ENCODE peak calls at places on chromosomes 1 and 21, in ten cellular contexts. One of them, this sample, is unnamed.

GRCh38 chr21:33897739-33898138 is 17.9 kb downstream of the ATP5PO start:
- DNase-seq in tibial nerve: no peak
- DNase-seq in fibroblast of pulmonary artery: no peak
- DNase-seq in foreskin fibroblast: no peak
- DNase-seq in upper lobe of right lung: no peak
- DNase-seq in epithelial cell of proximal tubule: no peak
- DNase-seq in hepatocyte: no peak
- DNase-seq in cardiac fibroblast: no peak
- DNase-seq in fibroblast of mammary gland: no peak
- DNase-seq in colonic mucosa: no peak
- DNase-seq in this sample: no peak

GRCh38 chr1:183239793-183240625 is 53.9 kb downstream of the LAMC2 start:
- DNase-seq in cardiac fibroblast: no peak
- DNase-seq in tibial nerve: no peak
- DNase-seq in epithelial cell of proximal tubule: no peak
- DNase-seq in foreskin fibroblast: no peak
- DNase-seq in fibroblast of pulmonary artery: no peak
- DNase-seq in hepatocyte: no peak
- DNase-seq in fibroblast of mammary gland: no peak
- DNase-seq in upper lobe of right lung: no peak
- DNase-seq in colonic mucosa: no peak
- DNase-seq in this sample: peak

GRCh38 chr1:180948357-180948756 is 35.7 kb downstream of the KIAA1614 start:
- DNase-seq in cardiac fibroblast: peak
- DNase-seq in foreskin fibroblast: no peak
- DNase-seq in colonic mucosa: no peak
- DNase-seq in upper lobe of right lung: no peak
- DNase-seq in hepatocyte: no peak
- DNase-seq in fibroblast of pulmonary artery: peak
- DNase-seq in fibroblast of mammary gland: no peak
- DNase-seq in epithelial cell of proximal tubule: no peak
- DNase-seq in tibial nerve: no peak
- DNase-seq in this sample: peak

GRCh38 chr1:186374313-186375151 is 521 bp downstream of the TPR start:
- DNase-seq in tibial nerve: peak
- DNase-seq in upper lobe of right lung: no peak
- DNase-seq in fibroblast of pulmonary artery: peak
- DNase-seq in colonic mucosa: peak
- DNase-seq in cardiac fibroblast: peak
- DNase-seq in foreskin fibroblast: peak
- DNase-seq in hepatocyte: peak
- DNase-seq in epithelial cell of proximal tubule: no peak
- DNase-seq in fibroblast of mammary gland: peak
- DNase-seq in this sample: peak

GRCh38 chr21:31557956-31558838 is 101.3 kb upstream of the SOD1 start:
- DNase-seq in epithelial cell of proximal tubule: no peak
- DNase-seq in foreskin fibroblast: peak
- DNase-seq in fibroblast of pulmonary artery: peak
- DNase-seq in colonic mucosa: peak
- DNase-seq in cardiac fibroblast: no peak
- DNase-seq in fibroblast of mammary gland: no peak
- DNase-seq in upper lobe of right lung: peak
- DNase-seq in hepatocyte: peak
- DNase-seq in tibial nerve: no peak
- DNase-seq in this sample: no peak

GRCh38 chr1:97013904-97014303 is 292.3 kb downstream of the PTBP2 start:
- DNase-seq in upper lobe of right lung: no peak
- DNase-seq in cardiac fibroblast: peak
- DNase-seq in tibial nerve: no peak
- DNase-seq in fibroblast of pulmonary artery: peak
- DNase-seq in colonic mucosa: no peak
- DNase-seq in epithelial cell of proximal tubule: no peak
- DNase-seq in foreskin fibroblast: peak
- DNase-seq in fibroblast of mammary gland: peak
- DNase-seq in hepatocyte: no peak
- DNase-seq in this sample: peak

GRCh38 chr21:28342229-28342810 is 650.4 kb downstream of the LTN1 start:
- DNase-seq in fibroblast of mammary gland: no peak
- DNase-seq in cardiac fibroblast: peak
- DNase-seq in upper lobe of right lung: no peak
- DNase-seq in fibroblast of pulmonary artery: peak
- DNase-seq in epithelial cell of proximal tubule: no peak
- DNase-seq in hepatocyte: no peak
- DNase-seq in foreskin fibroblast: no peak
- DNase-seq in colonic mucosa: no peak
- DNase-seq in tibial nerve: no peak
- DNase-seq in this sample: peak

GRCh38 chr1:88802950-88803349 is 88.4 kb downstream of the GTF2B start:
- DNase-seq in fibroblast of mammary gland: peak
- DNase-seq in hepatocyte: no peak
- DNase-seq in foreskin fibroblast: peak
- DNase-seq in tibial nerve: no peak
- DNase-seq in epithelial cell of proximal tubule: no peak
- DNase-seq in cardiac fibroblast: peak
- DNase-seq in upper lobe of right lung: no peak
- DNase-seq in fibroblast of pulmonary artery: peak
- DNase-seq in colonic mucosa: no peak
- DNase-seq in this sample: peak

GRCh38 chr21:46003575-46004007 is 22.0 kb downstream of the COL6A1 start:
- DNase-seq in foreskin fibroblast: peak
- DNase-seq in epithelial cell of proximal tubule: no peak
- DNase-seq in fibroblast of pulmonary artery: no peak
- DNase-seq in cardiac fibroblast: no peak
- DNase-seq in hepatocyte: no peak
- DNase-seq in colonic mucosa: peak
- DNase-seq in upper lobe of right lung: no peak
- DNase-seq in tibial nerve: no peak
- DNase-seq in fibroblast of mammary gland: no peak
- DNase-seq in this sample: no peak

GRCh38 chr1:112359961-112360767 is 35.9 kb upstream of the CTTNBP2NL start:
- DNase-seq in fibroblast of pulmonary artery: peak
- DNase-seq in colonic mucosa: peak
- DNase-seq in foreskin fibroblast: peak
- DNase-seq in epithelial cell of proximal tubule: peak
- DNase-seq in fibroblast of mammary gland: peak
- DNase-seq in upper lobe of right lung: peak
- DNase-seq in cardiac fibroblast: peak
- DNase-seq in hepatocyte: peak
- DNase-seq in tibial nerve: peak
- DNase-seq in this sample: peak

GRCh38 chr1:67274623-67275325 is 32.9 kb upstream of the IL12RB2 start:
- DNase-seq in fibroblast of pulmonary artery: no peak
- DNase-seq in fibroblast of mammary gland: no peak
- DNase-seq in cardiac fibroblast: no peak
- DNase-seq in upper lobe of right lung: no peak
- DNase-seq in colonic mucosa: no peak
- DNase-seq in hepatocyte: no peak
- DNase-seq in tibial nerve: no peak
- DNase-seq in foreskin fibroblast: no peak
- DNase-seq in epithelial cell of proximal tubule: no peak
- DNase-seq in this sample: no peak

GRCh38 chr1:70486676-70487470 is 75.8 kb downstream of the CTH start:
- DNase-seq in hepatocyte: peak
- DNase-seq in fibroblast of mammary gland: peak
- DNase-seq in upper lobe of right lung: no peak
- DNase-seq in foreskin fibroblast: peak
- DNase-seq in tibial nerve: peak
- DNase-seq in colonic mucosa: no peak
- DNase-seq in epithelial cell of proximal tubule: peak
- DNase-seq in fibroblast of pulmonary artery: peak
- DNase-seq in cardiac fibroblast: peak
- DNase-seq in this sample: peak

GRCh38 chr21:34534522-34534921 is 22.5 kb upstream of the KCNE1 start:
- DNase-seq in foreskin fibroblast: peak
- DNase-seq in tibial nerve: no peak
- DNase-seq in fibroblast of mammary gland: peak
- DNase-seq in colonic mucosa: no peak
- DNase-seq in upper lobe of right lung: no peak
- DNase-seq in epithelial cell of proximal tubule: no peak
- DNase-seq in cardiac fibroblast: no peak
- DNase-seq in hepatocyte: no peak
- DNase-seq in fibroblast of pulmonary artery: no peak
- DNase-seq in this sample: peak

GRCh38 chr1:44545961-44546360 is 128.3 kb downstream of the TMEM53 start:
- DNase-seq in epithelial cell of proximal tubule: no peak
- DNase-seq in fibroblast of mammary gland: no peak
- DNase-seq in tibial nerve: no peak
- DNase-seq in colonic mucosa: no peak
- DNase-seq in foreskin fibroblast: no peak
- DNase-seq in hepatocyte: peak
- DNase-seq in cardiac fibroblast: no peak
- DNase-seq in upper lobe of right lung: no peak
- DNase-seq in fibroblast of pulmonary artery: no peak
- DNase-seq in this sample: no peak

GRCh38 chr1:44544960-44545359 is 129.3 kb downstream of the TMEM53 start:
- DNase-seq in colonic mucosa: no peak
- DNase-seq in epithelial cell of proximal tubule: no peak
- DNase-seq in foreskin fibroblast: no peak
- DNase-seq in tibial nerve: no peak
- DNase-seq in fibroblast of mammary gland: no peak
- DNase-seq in fibroblast of pulmonary artery: no peak
- DNase-seq in cardiac fibroblast: no peak
- DNase-seq in upper lobe of right lung: peak
- DNase-seq in hepatocyte: no peak
- DNase-seq in this sample: no peak

GRCh38 chr1:44543064-44543815 is 131.0 kb downstream of the TMEM53 start:
- DNase-seq in cardiac fibroblast: peak
- DNase-seq in fibroblast of pulmonary artery: no peak
- DNase-seq in tibial nerve: no peak
- DNase-seq in colonic mucosa: no peak
- DNase-seq in hepatocyte: no peak
- DNase-seq in epithelial cell of proximal tubule: no peak
- DNase-seq in fibroblast of mammary gland: no peak
- DNase-seq in foreskin fibroblast: no peak
- DNase-seq in upper lobe of right lung: peak
- DNase-seq in this sample: no peak

GRCh38 chr1:44543816-44544185 is 130.5 kb downstream of the TMEM53 start:
- DNase-seq in tibial nerve: no peak
- DNase-seq in fibroblast of pulmonary artery: no peak
- DNase-seq in colonic mucosa: no peak
- DNase-seq in upper lobe of right lung: peak
- DNase-seq in epithelial cell of proximal tubule: no peak
- DNase-seq in fibroblast of mammary gland: no peak
- DNase-seq in cardiac fibroblast: no peak
- DNase-seq in foreskin fibroblast: no peak
- DNase-seq in hepatocyte: no peak
- DNase-seq in this sample: no peak

DNA sequence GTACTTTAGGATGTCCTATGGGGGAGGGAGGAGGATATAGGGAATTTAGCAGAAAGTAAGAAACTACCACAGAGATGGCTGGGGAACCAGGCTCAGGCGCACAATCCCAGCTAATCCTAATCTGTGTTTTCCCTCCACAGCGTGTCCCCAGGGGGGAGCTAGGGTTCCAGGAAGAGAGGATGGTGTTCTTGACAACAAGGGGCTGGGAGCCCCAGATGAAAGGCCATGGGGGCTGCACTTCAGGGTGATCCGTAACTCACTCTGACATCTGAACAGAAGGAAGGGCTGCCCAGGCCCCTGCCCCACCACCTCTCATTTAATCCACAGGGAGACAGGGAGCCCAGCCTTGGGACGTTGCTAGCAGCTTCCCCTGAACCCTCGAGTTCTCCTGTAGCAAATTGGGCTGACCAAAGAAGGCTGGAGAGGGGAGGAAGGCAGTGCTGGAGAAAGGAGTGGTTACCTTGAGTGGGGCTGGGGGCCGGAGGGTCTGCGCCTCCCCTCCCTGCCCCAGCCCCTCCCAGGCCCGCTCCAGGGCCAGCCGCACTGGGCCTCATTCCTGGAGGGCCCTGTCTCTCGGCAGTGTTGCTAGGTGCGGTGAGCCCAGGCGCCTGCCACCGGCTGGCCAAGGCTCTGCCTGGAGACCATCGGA is 131.7 kb downstream of the TMEM53 start:
- DNase-seq in tibial nerve: no peak
- DNase-seq in hepatocyte: no peak
- DNase-seq in colonic mucosa: no peak
- DNase-seq in foreskin fibroblast: no peak
- DNase-seq in epithelial cell of proximal tubule: no peak
- DNase-seq in fibroblast of pulmonary artery: no peak
- DNase-seq in fibroblast of mammary gland: no peak
- DNase-seq in upper lobe of right lung: peak
- DNase-seq in cardiac fibroblast: no peak
- DNase-seq in this sample: no peak
- H3K4me3 ChIP-seq in tibial nerve: no peak
- H3K4me3 ChIP-seq in hepatocyte: no peak
- H3K4me3 ChIP-seq in colonic mucosa: no peak
- H3K4me3 ChIP-seq in foreskin fibroblast: no peak
- H3K4me3 ChIP-seq in epithelial cell of proximal tubule: no peak
- H3K4me3 ChIP-seq in fibroblast of pulmonary artery: no peak
- H3K4me3 ChIP-seq in fibroblast of mammary gland: no peak
- H3K4me3 ChIP-seq in upper lobe of right lung: no peak
- H3K4me3 ChIP-seq in cardiac fibroblast: no peak
- H3K4me3 ChIP-seq in this sample: no peak

GRCh38 chr21:44761011-44761729 is 40.5 kb downstream of the UBE2G2 start:
- DNase-seq in hepatocyte: peak
- DNase-seq in foreskin fibroblast: no peak
- DNase-seq in fibroblast of mammary gland: no peak
- DNase-seq in cardiac fibroblast: no peak
- DNase-seq in epithelial cell of proximal tubule: no peak
- DNase-seq in upper lobe of right lung: no peak
- DNase-seq in tibial nerve: no peak
- DNase-seq in fibroblast of pulmonary artery: no peak
- DNase-seq in colonic mucosa: peak
- DNase-seq in this sample: no peak
- TF ChIP-seq CTCF in hepatocyte: peak
- TF ChIP-seq CTCF in foreskin fibroblast: peak
- TF ChIP-seq CTCF in fibroblast of mammary gland: peak
- TF ChIP-seq CTCF in cardiac fibroblast: peak
- TF ChIP-seq CTCF in epithelial cell of proximal tubule: peak
- TF ChIP-seq CTCF in upper lobe of right lung: peak
- TF ChIP-seq CTCF in tibial nerve: no peak
- TF ChIP-seq CTCF in fibroblast of pulmonary artery: peak
- TF ChIP-seq CTCF in colonic mucosa: peak
- TF ChIP-seq CTCF in this sample: peak

DNA sequence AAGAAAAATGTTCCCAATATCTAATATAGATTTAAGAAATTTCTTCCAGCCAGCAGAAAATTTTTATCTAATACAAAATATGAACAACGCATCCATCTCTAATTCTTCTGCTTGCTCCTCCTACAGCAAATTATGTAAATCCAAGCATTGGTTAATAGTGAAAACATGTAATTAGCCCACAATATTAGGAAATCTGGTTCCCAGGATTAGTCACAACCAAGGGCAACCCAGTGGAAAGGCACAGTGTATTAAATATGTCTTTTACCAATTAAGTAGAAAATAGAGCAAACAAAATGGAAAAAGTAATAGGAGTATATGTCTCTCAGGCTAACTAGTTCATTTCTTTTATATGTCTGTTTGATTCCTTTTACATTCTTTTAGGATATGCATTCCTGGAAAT is 59.4 kb upstream of the IFI44L start:
- DNase-seq in foreskin fibroblast: peak
- DNase-seq in upper lobe of right lung: no peak
- DNase-seq in colonic mucosa: no peak
- DNase-seq in epithelial cell of proximal tubule: no peak
- DNase-seq in fibroblast of mammary gland: peak
- DNase-seq in tibial nerve: no peak
- DNase-seq in cardiac fibroblast: peak
- DNase-seq in hepatocyte: no peak
- DNase-seq in fibroblast of pulmonary artery: no peak
- DNase-seq in this sample: peak
- H3K4me3 ChIP-seq in foreskin fibroblast: no peak
- H3K4me3 ChIP-seq in upper lobe of right lung: no peak
- H3K4me3 ChIP-seq in colonic mucosa: no peak
- H3K4me3 ChIP-seq in epithelial cell of proximal tubule: no peak
- H3K4me3 ChIP-seq in fibroblast of mammary gland: no peak
- H3K4me3 ChIP-seq in tibial nerve: no peak
- H3K4me3 ChIP-seq in cardiac fibroblast: no peak
- H3K4me3 ChIP-seq in hepatocyte: no peak
- H3K4me3 ChIP-seq in fibroblast of pulmonary artery: no peak
- H3K4me3 ChIP-seq in this sample: no peak

GRCh38 chr1:215076312-215076711 is 6.2 kb upstream of the KCNK2 start:
- DNase-seq in hepatocyte: peak
- DNase-seq in tibial nerve: no peak
- DNase-seq in cardiac fibroblast: peak
- DNase-seq in fibroblast of pulmonary artery: peak
- DNase-seq in colonic mucosa: no peak
- DNase-seq in foreskin fibroblast: peak
- DNase-seq in fibroblast of mammary gland: peak
- DNase-seq in epithelial cell of proximal tubule: peak
- DNase-seq in upper lobe of right lung: no peak
- DNase-seq in this sample: peak
- TF ChIP-seq CTCF in hepatocyte: peak
- TF ChIP-seq CTCF in tibial nerve: no peak
- TF ChIP-seq CTCF in cardiac fibroblast: peak
- TF ChIP-seq CTCF in fibroblast of pulmonary artery: peak
- TF ChIP-seq CTCF in colonic mucosa: no peak
- TF ChIP-seq CTCF in foreskin fibroblast: peak
- TF ChIP-seq CTCF in fibroblast of mammary gland: peak
- TF ChIP-seq CTCF in epithelial cell of proximal tubule: peak
- TF ChIP-seq CTCF in upper lobe of right lung: no peak
- TF ChIP-seq CTCF in this sample: peak

This sample was measured in AG10803.